ENCODE peak calls at places on chromosomes 1 and 21, in eight cellular contexts. One of them, this sample, is unnamed.

GRCh38 chr1:211724711-211725196 is 49.3 kb upstream of the NEK2 start:
- DNase-seq in epithelial cell of esophagus: no peak
- DNase-seq in astrocyte of the spinal cord: peak
- DNase-seq in K562: no peak
- DNase-seq in neural progenitor cell: peak
- DNase-seq in effector memory CD4-positive, alpha-beta T cell: no peak
- DNase-seq in fibroblast of mammary gland: peak
- DNase-seq in tibial artery: no peak
- DNase-seq in this sample: no peak

GRCh38 chr21:35072960-35073359 is 23.9 kb upstream of the RUNX1 start:
- DNase-seq in effector memory CD4-positive, alpha-beta T cell: no peak
- DNase-seq in neural progenitor cell: no peak
- DNase-seq in epithelial cell of esophagus: no peak
- DNase-seq in K562: no peak
- DNase-seq in astrocyte of the spinal cord: peak
- DNase-seq in fibroblast of mammary gland: no peak
- DNase-seq in tibial artery: no peak
- DNase-seq in this sample: no peak

GRCh38 chr1:107181253-107181977 is 40.6 kb downstream of the NTNG1 start:
- DNase-seq in K562: no peak
- DNase-seq in tibial artery: no peak
- DNase-seq in fibroblast of mammary gland: no peak
- DNase-seq in astrocyte of the spinal cord: no peak
- DNase-seq in effector memory CD4-positive, alpha-beta T cell: no peak
- DNase-seq in epithelial cell of esophagus: no peak
- DNase-seq in neural progenitor cell: no peak
- DNase-seq in this sample: no peak

GRCh38 chr1:228936881-228937280 is 201.6 kb downstream of the RHOU start:
- DNase-seq in epithelial cell of esophagus: no peak
- DNase-seq in astrocyte of the spinal cord: no peak
- DNase-seq in effector memory CD4-positive, alpha-beta T cell: no peak
- DNase-seq in neural progenitor cell: no peak
- DNase-seq in tibial artery: no peak
- DNase-seq in K562: no peak
- DNase-seq in fibroblast of mammary gland: no peak
- DNase-seq in this sample: no peak

GRCh38 chr1:8862528-8862927 is 16.0 kb downstream of the ENO1 start:
- DNase-seq in astrocyte of the spinal cord: no peak
- DNase-seq in fibroblast of mammary gland: no peak
- DNase-seq in tibial artery: no peak
- DNase-seq in neural progenitor cell: peak
- DNase-seq in effector memory CD4-positive, alpha-beta T cell: no peak
- DNase-seq in K562: peak
- DNase-seq in epithelial cell of esophagus: no peak
- DNase-seq in this sample: no peak

GRCh38 chr1:38727629-38728175 is 131.9 kb downstream of the RRAGC start:
- DNase-seq in K562: no peak
- DNase-seq in fibroblast of mammary gland: no peak
- DNase-seq in effector memory CD4-positive, alpha-beta T cell: no peak
- DNase-seq in tibial artery: no peak
- DNase-seq in epithelial cell of esophagus: no peak
- DNase-seq in astrocyte of the spinal cord: no peak
- DNase-seq in neural progenitor cell: peak
- DNase-seq in this sample: no peak

GRCh38 chr1:169483500-169483966 is 2.2 kb downstream of the SLC19A2 start:
- DNase-seq in K562: peak
- DNase-seq in epithelial cell of esophagus: peak
- DNase-seq in neural progenitor cell: no peak
- DNase-seq in fibroblast of mammary gland: peak
- DNase-seq in astrocyte of the spinal cord: peak
- DNase-seq in effector memory CD4-positive, alpha-beta T cell: no peak
- DNase-seq in tibial artery: no peak
- DNase-seq in this sample: no peak

GRCh38 chr1:47436979-47437517 is 796 bp upstream of the FOXD2 start:
- DNase-seq in astrocyte of the spinal cord: peak
- DNase-seq in tibial artery: no peak
- DNase-seq in effector memory CD4-positive, alpha-beta T cell: no peak
- DNase-seq in fibroblast of mammary gland: peak
- DNase-seq in K562: no peak
- DNase-seq in neural progenitor cell: peak
- DNase-seq in epithelial cell of esophagus: peak
- DNase-seq in this sample: no peak

GRCh38 chr1:84143796-84144565 is at the start of gene PRKACB:
- DNase-seq in fibroblast of mammary gland: peak
- DNase-seq in astrocyte of the spinal cord: peak
- DNase-seq in tibial artery: no peak
- DNase-seq in epithelial cell of esophagus: peak
- DNase-seq in neural progenitor cell: no peak
- DNase-seq in K562: no peak
- DNase-seq in effector memory CD4-positive, alpha-beta T cell: no peak
- DNase-seq in this sample: no peak

GRCh38 chr1:209154916-209155315 is 428.6 kb upstream of the CAMK1G start:
- DNase-seq in epithelial cell of esophagus: no peak
- DNase-seq in fibroblast of mammary gland: no peak
- DNase-seq in effector memory CD4-positive, alpha-beta T cell: no peak
- DNase-seq in neural progenitor cell: peak
- DNase-seq in tibial artery: no peak
- DNase-seq in astrocyte of the spinal cord: no peak
- DNase-seq in K562: no peak
- DNase-seq in this sample: no peak

DNA sequence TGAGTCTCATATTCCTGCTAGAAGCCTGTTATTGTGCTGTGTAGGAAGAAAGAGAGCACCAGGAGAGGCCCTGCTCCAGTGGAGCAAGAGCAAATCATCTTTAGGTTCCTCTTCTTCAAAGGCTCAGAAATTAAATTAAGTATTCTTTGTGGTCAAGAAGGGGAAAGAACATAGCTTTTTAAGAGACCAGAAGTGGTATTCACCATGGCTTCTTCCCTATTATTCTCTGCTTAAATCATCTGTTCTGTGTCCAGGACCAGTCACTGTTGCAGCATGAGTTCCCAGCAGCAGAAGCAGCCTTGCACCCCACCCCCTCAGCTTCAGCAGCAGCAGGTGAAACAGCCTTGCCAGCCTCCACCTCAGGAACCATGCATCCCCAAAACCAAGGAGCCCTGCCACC is 1.1 kb downstream of the SPRR1B start:
- DNase-seq in tibial artery: no peak
- DNase-seq in astrocyte of the spinal cord: no peak
- DNase-seq in fibroblast of mammary gland: no peak
- DNase-seq in neural progenitor cell: no peak
- DNase-seq in K562: no peak
- DNase-seq in epithelial cell of esophagus: peak
- DNase-seq in effector memory CD4-positive, alpha-beta T cell: no peak
- DNase-seq in this sample: no peak
- H3K4me3 ChIP-seq in tibial artery: no peak
- H3K4me3 ChIP-seq in astrocyte of the spinal cord: no peak
- H3K4me3 ChIP-seq in fibroblast of mammary gland: no peak
- H3K4me3 ChIP-seq in neural progenitor cell: no peak
- H3K4me3 ChIP-seq in K562: no peak
- H3K4me3 ChIP-seq in epithelial cell of esophagus: peak
- H3K4me3 ChIP-seq in effector memory CD4-positive, alpha-beta T cell: no peak
- H3K4me3 ChIP-seq in this sample: no peak

GRCh38 chr21:41506005-41506404 is 2.0 kb downstream of the TMPRSS2 start:
- DNase-seq in epithelial cell of esophagus: no peak
- DNase-seq in K562: no peak
- DNase-seq in tibial artery: no peak
- DNase-seq in effector memory CD4-positive, alpha-beta T cell: no peak
- DNase-seq in neural progenitor cell: no peak
- DNase-seq in fibroblast of mammary gland: no peak
- DNase-seq in astrocyte of the spinal cord: no peak
- DNase-seq in this sample: no peak
- H3K4me3 ChIP-seq in epithelial cell of esophagus: no peak
- H3K4me3 ChIP-seq in K562: no peak
- H3K4me3 ChIP-seq in tibial artery: no peak
- H3K4me3 ChIP-seq in effector memory CD4-positive, alpha-beta T cell: no peak
- H3K4me3 ChIP-seq in neural progenitor cell: peak
- H3K4me3 ChIP-seq in fibroblast of mammary gland: no peak
- H3K4me3 ChIP-seq in astrocyte of the spinal cord: no peak
- H3K4me3 ChIP-seq in this sample: no peak

DNA sequence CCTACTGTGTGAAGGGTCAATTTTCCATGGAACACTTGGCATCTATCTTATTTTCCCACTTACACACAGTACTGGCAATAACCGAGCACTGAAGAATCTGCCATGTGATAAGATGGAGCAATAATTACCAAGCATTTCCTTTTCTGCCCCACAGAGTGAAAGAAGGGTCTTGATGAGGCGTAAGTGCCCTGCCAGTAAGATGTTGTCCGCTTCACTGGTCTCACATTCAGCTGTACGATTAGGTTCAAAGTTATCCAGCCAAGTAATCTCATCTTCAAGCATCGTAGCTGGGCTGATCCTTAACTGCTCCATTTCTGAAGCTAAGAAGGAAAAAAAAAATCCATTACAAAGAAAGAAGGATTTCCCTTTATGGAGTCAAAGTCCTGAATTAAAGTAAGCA is 67.8 kb downstream of the PCSK9 start:
- DNase-seq in astrocyte of the spinal cord: no peak
- DNase-seq in effector memory CD4-positive, alpha-beta T cell: no peak
- DNase-seq in tibial artery: no peak
- DNase-seq in neural progenitor cell: no peak
- DNase-seq in K562: no peak
- DNase-seq in epithelial cell of esophagus: no peak
- DNase-seq in fibroblast of mammary gland: no peak
- DNase-seq in this sample: no peak
- H3K4me3 ChIP-seq in astrocyte of the spinal cord: no peak
- H3K4me3 ChIP-seq in effector memory CD4-positive, alpha-beta T cell: no peak
- H3K4me3 ChIP-seq in tibial artery: no peak
- H3K4me3 ChIP-seq in neural progenitor cell: no peak
- H3K4me3 ChIP-seq in K562: no peak
- H3K4me3 ChIP-seq in epithelial cell of esophagus: no peak
- H3K4me3 ChIP-seq in fibroblast of mammary gland: no peak
- H3K4me3 ChIP-seq in this sample: no peak

DNA sequence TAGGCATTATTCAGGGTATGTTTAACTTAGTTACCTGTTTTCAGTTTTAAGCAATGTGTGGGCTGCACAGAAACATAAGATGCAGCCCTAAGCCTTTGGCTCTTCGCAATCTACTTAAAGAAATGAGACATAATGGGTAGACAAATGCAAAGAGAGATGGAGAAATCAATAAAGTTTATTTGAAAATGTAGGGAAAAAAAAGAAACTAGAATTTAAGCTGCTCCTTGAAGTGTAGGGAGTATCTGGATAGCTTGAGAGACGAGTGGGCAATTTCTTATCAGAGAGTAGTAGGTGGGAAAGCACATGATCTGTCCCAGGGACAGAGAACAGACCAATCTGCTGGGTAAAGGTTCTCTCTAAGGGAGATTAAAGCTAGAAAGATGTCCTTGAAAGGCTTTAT is 8.9 kb downstream of the WNT2B start:
- DNase-seq in fibroblast of mammary gland: no peak
- DNase-seq in tibial artery: no peak
- DNase-seq in K562: no peak
- DNase-seq in effector memory CD4-positive, alpha-beta T cell: no peak
- DNase-seq in astrocyte of the spinal cord: no peak
- DNase-seq in neural progenitor cell: no peak
- DNase-seq in epithelial cell of esophagus: no peak
- DNase-seq in this sample: no peak
- H3K4me3 ChIP-seq in fibroblast of mammary gland: no peak
- H3K4me3 ChIP-seq in tibial artery: no peak
- H3K4me3 ChIP-seq in K562: no peak
- H3K4me3 ChIP-seq in effector memory CD4-positive, alpha-beta T cell: no peak
- H3K4me3 ChIP-seq in astrocyte of the spinal cord: no peak
- H3K4me3 ChIP-seq in neural progenitor cell: no peak
- H3K4me3 ChIP-seq in epithelial cell of esophagus: no peak
- H3K4me3 ChIP-seq in this sample: no peak

DNA sequence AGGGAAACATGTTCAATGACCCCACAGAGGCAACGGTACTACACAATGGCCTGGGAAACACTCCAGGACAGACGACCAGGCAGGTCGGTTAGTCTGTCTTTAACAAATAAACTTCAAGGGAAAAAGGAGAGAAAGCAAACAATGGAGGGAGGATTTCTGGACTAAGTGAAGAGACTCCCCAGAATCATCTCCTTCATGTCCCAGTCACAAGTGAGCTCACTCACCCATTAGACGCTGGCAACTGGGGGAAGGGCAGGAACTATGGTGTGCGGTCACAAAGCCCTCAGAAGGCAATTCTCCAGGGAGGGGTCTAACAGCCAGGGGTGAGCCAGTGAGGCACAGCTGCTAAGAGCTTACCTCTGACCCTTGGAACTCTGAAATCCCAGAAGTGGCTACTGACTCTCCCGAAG is 55.7 kb upstream of the NADK start:
- DNase-seq in effector memory CD4-positive, alpha-beta T cell: no peak
- DNase-seq in astrocyte of the spinal cord: peak
- DNase-seq in tibial artery: peak
- DNase-seq in fibroblast of mammary gland: peak
- DNase-seq in K562: no peak
- DNase-seq in neural progenitor cell: peak
- DNase-seq in epithelial cell of esophagus: no peak
- DNase-seq in this sample: no peak
- H3K4me3 ChIP-seq in effector memory CD4-positive, alpha-beta T cell: no peak
- H3K4me3 ChIP-seq in astrocyte of the spinal cord: no peak
- H3K4me3 ChIP-seq in tibial artery: no peak
- H3K4me3 ChIP-seq in fibroblast of mammary gland: no peak
- H3K4me3 ChIP-seq in K562: no peak
- H3K4me3 ChIP-seq in neural progenitor cell: no peak
- H3K4me3 ChIP-seq in epithelial cell of esophagus: no peak
- H3K4me3 ChIP-seq in this sample: no peak

DNA sequence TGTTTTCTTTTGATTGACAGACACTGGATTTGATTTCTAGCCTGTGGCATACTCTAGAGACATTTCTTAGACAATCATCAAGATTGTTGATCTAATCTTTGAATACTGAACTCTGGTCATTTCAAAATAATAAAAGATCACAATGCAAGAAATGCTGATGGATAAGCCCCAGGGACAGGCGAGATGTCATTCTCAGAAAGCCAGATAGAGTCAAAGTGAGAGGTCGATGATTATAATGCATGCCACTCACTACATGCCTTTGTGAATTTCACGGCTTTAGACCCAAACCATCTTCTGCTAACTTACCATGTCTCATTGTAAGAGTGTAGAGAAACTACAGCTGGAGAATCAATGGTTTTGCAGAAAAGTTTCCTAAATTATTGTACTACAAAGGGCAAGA is 257.1 kb downstream of the DYRK1A start:
- DNase-seq in astrocyte of the spinal cord: no peak
- DNase-seq in K562: no peak
- DNase-seq in effector memory CD4-positive, alpha-beta T cell: no peak
- DNase-seq in epithelial cell of esophagus: no peak
- DNase-seq in neural progenitor cell: no peak
- DNase-seq in tibial artery: no peak
- DNase-seq in fibroblast of mammary gland: no peak
- DNase-seq in this sample: no peak
- H3K4me3 ChIP-seq in astrocyte of the spinal cord: no peak
- H3K4me3 ChIP-seq in K562: no peak
- H3K4me3 ChIP-seq in effector memory CD4-positive, alpha-beta T cell: no peak
- H3K4me3 ChIP-seq in epithelial cell of esophagus: no peak
- H3K4me3 ChIP-seq in neural progenitor cell: no peak
- H3K4me3 ChIP-seq in tibial artery: no peak
- H3K4me3 ChIP-seq in fibroblast of mammary gland: no peak
- H3K4me3 ChIP-seq in this sample: no peak

GRCh38 chr1:25694591-25695007 is 78.0 kb downstream of the MAN1C1 start:
- DNase-seq in neural progenitor cell: no peak
- DNase-seq in epithelial cell of esophagus: no peak
- DNase-seq in effector memory CD4-positive, alpha-beta T cell: no peak
- DNase-seq in astrocyte of the spinal cord: no peak
- DNase-seq in K562: no peak
- DNase-seq in fibroblast of mammary gland: no peak
- DNase-seq in tibial artery: no peak
- DNase-seq in this sample: no peak
- H3K4me3 ChIP-seq in neural progenitor cell: no peak
- H3K4me3 ChIP-seq in epithelial cell of esophagus: no peak
- H3K4me3 ChIP-seq in effector memory CD4-positive, alpha-beta T cell: no peak
- H3K4me3 ChIP-seq in astrocyte of the spinal cord: no peak
- H3K4me3 ChIP-seq in K562: no peak
- H3K4me3 ChIP-seq in fibroblast of mammary gland: peak
- H3K4me3 ChIP-seq in tibial artery: no peak
- H3K4me3 ChIP-seq in this sample: no peak

This sample was measured in upper lobe of left lung.